ENCODE peak calls at places on chromosome 19, in ten cellular contexts. One of them, this sample, is unnamed.

GRCh38 chr19:13095393-13095784 is 7.3 kb downstream of the LYL1 start:
- DNase-seq in SK-N-SH: no peak
- DNase-seq in A549: no peak
- DNase-seq in transverse colon: no peak
- DNase-seq in stomach: no peak
- DNase-seq in upper lobe of left lung: peak; percentile 88
- DNase-seq in K562: no peak
- DNase-seq in ovary: no peak
- DNase-seq in H1: no peak
- DNase-seq in GM12878: no peak
- DNase-seq in this sample: no peak

GRCh38 chr19:55603115-55603514 is 2.3 kb upstream of the ZNF865 start:
- DNase-seq in SK-N-SH: no peak
- DNase-seq in A549: no peak
- DNase-seq in transverse colon: no peak
- DNase-seq in stomach: no peak
- DNase-seq in upper lobe of left lung: no peak
- DNase-seq in K562: no peak
- DNase-seq in ovary: no peak
- DNase-seq in H1: no peak
- DNase-seq in GM12878: no peak
- DNase-seq in this sample: no peak

GRCh38 chr19:35495107-35496064 is 5.1 kb upstream of the KRTDAP start:
- DNase-seq in SK-N-SH: peak; percentile 87
- DNase-seq in A549: peak; percentile 97
- DNase-seq in transverse colon: peak; percentile 59
- DNase-seq in stomach: peak; percentile 70
- DNase-seq in upper lobe of left lung: peak; percentile 77
- DNase-seq in K562: peak; percentile 78
- DNase-seq in ovary: peak; percentile 74
- DNase-seq in H1: no peak
- DNase-seq in GM12878: no peak
- DNase-seq in this sample: no peak

GRCh38 chr19:34403784-34404108 is 453 bp upstream of the PDCD2L start:
- DNase-seq in SK-N-SH: no peak
- DNase-seq in A549: no peak
- DNase-seq in transverse colon: no peak
- DNase-seq in stomach: no peak
- DNase-seq in upper lobe of left lung: no peak
- DNase-seq in K562: no peak
- DNase-seq in ovary: no peak
- DNase-seq in H1: no peak
- DNase-seq in GM12878: no peak
- DNase-seq in this sample: no peak

GRCh38 chr19:14086098-14086497 is 515 bp upstream of the C19orf67 start:
- DNase-seq in SK-N-SH: no peak
- DNase-seq in A549: no peak
- DNase-seq in transverse colon: no peak
- DNase-seq in stomach: no peak
- DNase-seq in upper lobe of left lung: no peak
- DNase-seq in K562: no peak
- DNase-seq in ovary: no peak
- DNase-seq in H1: no peak
- DNase-seq in GM12878: no peak
- DNase-seq in this sample: no peak

GRCh38 chr19:2528543-2529173 is 52.7 kb downstream of the GADD45B start:
- DNase-seq in SK-N-SH: peak; percentile 17
- DNase-seq in A549: no peak
- DNase-seq in transverse colon: peak; percentile 44
- DNase-seq in stomach: peak; percentile 64
- DNase-seq in upper lobe of left lung: peak; percentile 49
- DNase-seq in K562: no peak
- DNase-seq in ovary: no peak
- DNase-seq in H1: no peak
- DNase-seq in GM12878: no peak
- DNase-seq in this sample: no peak

GRCh38 chr19:48393559-48394330 is at the start of gene GRIN2D:
- DNase-seq in SK-N-SH: peak; percentile 78
- DNase-seq in A549: no peak
- DNase-seq in transverse colon: peak; percentile 16
- DNase-seq in stomach: no peak
- DNase-seq in upper lobe of left lung: peak; percentile 88
- DNase-seq in K562: peak; percentile 49
- DNase-seq in ovary: no peak
- DNase-seq in H1: no peak
- DNase-seq in GM12878: no peak
- DNase-seq in this sample: no peak

GRCh38 chr19:16899566-16900075 is 10.8 kb downstream of the F2RL3 start:
- DNase-seq in SK-N-SH: peak; percentile 53
- DNase-seq in A549: peak; percentile 64
- DNase-seq in transverse colon: peak; percentile 58
- DNase-seq in stomach: peak; percentile 46
- DNase-seq in upper lobe of left lung: peak; percentile 85
- DNase-seq in K562: peak; percentile 74
- DNase-seq in ovary: no peak
- DNase-seq in H1: no peak
- DNase-seq in GM12878: no peak
- DNase-seq in this sample: no peak

GRCh38 chr19:16516923-16517610 is 20.9 kb downstream of the C19orf44 start:
- DNase-seq in SK-N-SH: no peak
- DNase-seq in A549: no peak
- DNase-seq in transverse colon: no peak
- DNase-seq in stomach: no peak
- DNase-seq in upper lobe of left lung: no peak
- DNase-seq in K562: no peak
- DNase-seq in ovary: no peak
- DNase-seq in H1: no peak
- DNase-seq in GM12878: no peak
- DNase-seq in this sample: no peak

GRCh38 chr19:35347171-35347929 is at the start of gene FFAR1:
- DNase-seq in SK-N-SH: no peak
- DNase-seq in A549: no peak
- DNase-seq in transverse colon: peak; percentile 40
- DNase-seq in stomach: peak; percentile 15
- DNase-seq in upper lobe of left lung: no peak
- DNase-seq in K562: no peak
- DNase-seq in ovary: peak; percentile 23
- DNase-seq in H1: no peak
- DNase-seq in GM12878: peak; percentile 96
- DNase-seq in this sample: no peak

GRCh38 chr19:42201489-42202289 is 15.8 kb downstream of the DEDD2 start:
- DNase-seq in SK-N-SH: no peak
- DNase-seq in A549: no peak
- DNase-seq in transverse colon: peak; percentile 56
- DNase-seq in stomach: peak; percentile 45
- DNase-seq in upper lobe of left lung: no peak
- DNase-seq in K562: no peak
- DNase-seq in ovary: no peak
- DNase-seq in H1: no peak
- DNase-seq in GM12878: peak; percentile 68
- DNase-seq in this sample: no peak

GRCh38 chr19:2540646-2541454 is 64.9 kb downstream of the GADD45B start:
- DNase-seq in SK-N-SH: no peak
- DNase-seq in A549: peak; percentile 87
- DNase-seq in transverse colon: peak; percentile 82
- DNase-seq in stomach: peak; percentile 89
- DNase-seq in upper lobe of left lung: peak; percentile 92
- DNase-seq in K562: no peak
- DNase-seq in ovary: peak; percentile 87
- DNase-seq in H1: peak; percentile 96
- DNase-seq in GM12878: no peak
- DNase-seq in this sample: peak; percentile 78

GRCh38 chr19:55094456-55095259 is 19.0 kb downstream of the EPS8L1 start:
- DNase-seq in SK-N-SH: no peak
- DNase-seq in A549: no peak
- DNase-seq in transverse colon: no peak
- DNase-seq in stomach: no peak
- DNase-seq in upper lobe of left lung: peak; percentile 71
- DNase-seq in K562: no peak
- DNase-seq in ovary: no peak
- DNase-seq in H1: no peak
- DNase-seq in GM12878: no peak
- DNase-seq in this sample: no peak

GRCh38 chr19:13561461-13561860 is 55.2 kb upstream of the CACNA1A start:
- DNase-seq in SK-N-SH: no peak
- DNase-seq in A549: no peak
- DNase-seq in transverse colon: no peak
- DNase-seq in stomach: no peak
- DNase-seq in upper lobe of left lung: no peak
- DNase-seq in K562: no peak
- DNase-seq in ovary: no peak
- DNase-seq in H1: no peak
- DNase-seq in GM12878: no peak
- DNase-seq in this sample: no peak

GRCh38 chr19:13483215-13483614 is 23.1 kb downstream of the CACNA1A start:
- DNase-seq in SK-N-SH: no peak
- DNase-seq in A549: no peak
- DNase-seq in transverse colon: no peak
- DNase-seq in stomach: no peak
- DNase-seq in upper lobe of left lung: no peak
- DNase-seq in K562: peak; percentile 12
- DNase-seq in ovary: no peak
- DNase-seq in H1: no peak
- DNase-seq in GM12878: no peak
- DNase-seq in this sample: no peak

GRCh38 chr19:46408611-46409039 is 4.7 kb downstream of the CCDC8 start:
- DNase-seq in SK-N-SH: no peak
- DNase-seq in A549: no peak
- DNase-seq in transverse colon: peak; percentile 51
- DNase-seq in stomach: peak; percentile 48
- DNase-seq in upper lobe of left lung: peak; percentile 77
- DNase-seq in K562: no peak
- DNase-seq in ovary: peak; percentile 89
- DNase-seq in H1: no peak
- DNase-seq in GM12878: no peak
- DNase-seq in this sample: peak; percentile 25

GRCh38 chr19:51089786-51090185 is 7.1 kb upstream of the KLK14 start:
- DNase-seq in SK-N-SH: no peak
- DNase-seq in A549: no peak
- DNase-seq in transverse colon: no peak
- DNase-seq in stomach: no peak
- DNase-seq in upper lobe of left lung: no peak
- DNase-seq in K562: no peak
- DNase-seq in ovary: no peak
- DNase-seq in H1: no peak
- DNase-seq in GM12878: no peak
- DNase-seq in this sample: no peak
- TF ChIP-seq EP300 in SK-N-SH: no peak
- TF ChIP-seq EP300 in A549: no peak
- TF ChIP-seq EP300 in transverse colon: no peak
- TF ChIP-seq EP300 in stomach: no peak
- TF ChIP-seq EP300 in upper lobe of left lung: peak; percentile 88
- TF ChIP-seq EP300 in K562: no peak
- TF ChIP-seq EP300 in ovary: no peak
- TF ChIP-seq EP300 in H1: no peak
- TF ChIP-seq EP300 in GM12878: no peak
- TF ChIP-seq EP300 in this sample: no peak

GRCh38 chr19:40225440-40226305 is 816 bp downstream of the CCNP start:
- DNase-seq in SK-N-SH: no peak
- DNase-seq in A549: no peak
- DNase-seq in transverse colon: no peak
- DNase-seq in stomach: no peak
- DNase-seq in upper lobe of left lung: no peak
- DNase-seq in K562: no peak
- DNase-seq in ovary: no peak
- DNase-seq in H1: no peak
- DNase-seq in GM12878: no peak
- DNase-seq in this sample: no peak
- TF ChIP-seq CTCF in SK-N-SH: no peak
- TF ChIP-seq CTCF in A549: no peak
- TF ChIP-seq CTCF in transverse colon: no peak
- TF ChIP-seq CTCF in stomach: no peak
- TF ChIP-seq CTCF in upper lobe of left lung: no peak
- TF ChIP-seq CTCF in K562: no peak
- TF ChIP-seq CTCF in ovary: no peak
- TF ChIP-seq CTCF in H1: no peak
- TF ChIP-seq CTCF in GM12878: peak; percentile 22
- TF ChIP-seq CTCF in this sample: no peak

DNA sequence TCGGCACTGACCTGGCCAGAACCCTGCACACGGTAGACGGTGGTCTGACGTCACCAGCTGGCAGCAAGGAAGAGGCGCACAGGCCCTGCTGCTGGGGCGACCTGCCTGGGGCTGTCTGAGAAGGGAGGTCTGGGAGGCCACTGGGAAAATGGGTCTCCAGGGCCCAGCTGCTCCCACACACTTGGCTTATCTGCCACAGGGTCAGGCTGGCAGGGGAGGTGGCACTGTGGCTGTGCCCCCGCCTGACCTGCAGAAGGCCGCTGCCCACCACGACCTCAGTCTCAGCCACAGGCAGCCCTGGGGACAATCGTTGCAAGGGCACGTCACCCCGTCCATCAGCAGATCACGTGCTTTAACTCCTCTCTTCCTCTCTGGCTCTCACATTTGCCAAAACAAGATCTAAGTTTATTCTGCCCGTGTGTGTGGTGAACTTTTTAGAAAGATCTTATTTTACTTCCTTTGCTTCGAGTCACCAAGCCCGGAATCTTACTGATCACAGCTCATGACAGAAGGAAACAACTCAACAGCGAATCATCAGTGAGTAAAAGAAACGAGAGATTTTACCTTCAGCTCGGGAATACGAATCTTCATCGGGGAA is 45.2 kb upstream of the RANBP3 start:
- DNase-seq in SK-N-SH: peak; percentile 33
- DNase-seq in A549: no peak
- DNase-seq in transverse colon: no peak
- DNase-seq in stomach: no peak
- DNase-seq in upper lobe of left lung: no peak
- DNase-seq in K562: no peak
- DNase-seq in ovary: no peak
- DNase-seq in H1: no peak
- DNase-seq in GM12878: no peak
- DNase-seq in this sample: no peak
- TF ChIP-seq EP300 in SK-N-SH: no peak
- TF ChIP-seq EP300 in A549: no peak
- TF ChIP-seq EP300 in transverse colon: no peak
- TF ChIP-seq EP300 in stomach: no peak
- TF ChIP-seq EP300 in upper lobe of left lung: no peak
- TF ChIP-seq EP300 in K562: no peak
- TF ChIP-seq EP300 in ovary: no peak
- TF ChIP-seq EP300 in H1: no peak
- TF ChIP-seq EP300 in GM12878: no peak
- TF ChIP-seq EP300 in this sample: no peak

DNA sequence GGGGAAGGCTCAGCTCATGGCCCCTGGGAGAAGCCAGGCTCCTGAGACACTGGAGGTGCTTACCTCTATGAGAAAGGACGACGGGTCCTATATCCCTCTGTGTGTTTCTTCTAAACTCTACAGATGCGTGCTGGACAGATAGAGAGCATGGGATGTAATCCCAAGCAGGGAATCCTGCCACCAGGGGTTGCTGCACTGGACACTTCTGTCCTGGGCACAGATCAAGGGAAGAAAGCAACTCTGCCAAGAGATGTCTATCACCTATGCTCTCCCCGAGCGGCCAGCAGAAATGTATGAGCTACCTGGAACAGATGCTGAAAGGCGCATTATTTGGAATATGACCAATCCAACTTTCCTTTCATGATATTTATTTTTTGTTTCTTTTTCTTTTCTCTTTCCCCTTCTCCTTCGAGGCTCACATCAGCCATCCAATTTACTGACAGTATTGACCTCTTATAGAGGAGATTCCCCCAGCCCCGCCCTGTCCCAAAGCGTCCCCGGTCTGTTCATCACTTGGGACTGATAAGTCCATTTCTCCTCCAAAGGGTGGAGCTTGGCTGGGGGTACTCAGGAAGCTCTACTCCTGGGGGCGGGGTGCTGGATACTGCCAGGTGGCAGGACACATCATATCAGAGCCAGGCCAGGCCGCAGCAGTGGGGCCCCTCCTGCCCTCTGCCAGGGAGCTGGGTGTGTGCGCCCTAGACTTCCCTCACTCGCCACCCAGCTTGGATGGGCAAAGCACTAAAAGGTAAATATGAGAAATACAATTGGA is 34.2 kb downstream of the TSHZ3 start:
- DNase-seq in SK-N-SH: peak; percentile 79
- DNase-seq in A549: no peak
- DNase-seq in transverse colon: no peak
- DNase-seq in stomach: no peak
- DNase-seq in upper lobe of left lung: peak; percentile 44
- DNase-seq in K562: no peak
- DNase-seq in ovary: no peak
- DNase-seq in H1: no peak
- DNase-seq in GM12878: no peak
- DNase-seq in this sample: no peak
- TF ChIP-seq CTCF in SK-N-SH: peak; percentile 44
- TF ChIP-seq CTCF in A549: no peak
- TF ChIP-seq CTCF in transverse colon: peak; percentile 10
- TF ChIP-seq CTCF in stomach: no peak
- TF ChIP-seq CTCF in upper lobe of left lung: no peak
- TF ChIP-seq CTCF in K562: no peak
- TF ChIP-seq CTCF in ovary: no peak
- TF ChIP-seq CTCF in H1: peak; percentile 25
- TF ChIP-seq CTCF in GM12878: no peak
- TF ChIP-seq CTCF in this sample: no peak

This sample was measured in tibial nerve.